ENCODE peak calls at places on chromosomes 11 and 22, in five cellular contexts. P, J, O, D and X are unnamed samples.

GRCh38 chr11:1307163-1307870 is 2.1 kb downstream of the TOLLIP start:
- DNase-seq in J (no peak), O (no peak), D (peak; percentile 47), P (no peak), X (no peak)

GRCh38 chr11:13249177-13249576 is 28.4 kb upstream of the BMAL1 start:
- DNase-seq in J (no peak), D (no peak), P (no peak), O (no peak), X (no peak)

GRCh38 chr11:105719073-105719846 is 109.4 kb downstream of the GRIA4 start:
- DNase-seq in O (peak; percentile 88), J (peak; percentile 91), D (no peak), P (no peak), X (no peak)

GRCh38 chr11:64285885-64286800 is 495 bp downstream of the GPR137 start:
- DNase-seq in O (no peak), P (peak; percentile 46), J (no peak), D (peak; percentile 70), X (no peak)

GRCh38 chr11:77208535-77208934 is 80.5 kb downstream of the MYO7A start:
- DNase-seq in D (no peak), O (no peak), J (no peak), P (no peak), X (no peak)

GRCh38 chr11:10381730-10382129 is 73.3 kb upstream of the AMPD3 start:
- DNase-seq in J (no peak), O (no peak), D (no peak), P (no peak), X (no peak)

GRCh38 chr22:20316217-20316843 is 3.5 kb downstream of the DGCR6L start:
- DNase-seq in J (no peak), P (no peak), O (no peak), D (no peak), X (no peak)

GRCh38 chr11:121418625-121419114 is 33.4 kb upstream of the SORL1 start:
- DNase-seq in D (no peak), O (no peak), J (no peak), P (no peak), X (peak; percentile 42)

GRCh38 chr11:22389526-22390282 is 51.5 kb downstream of the SLC17A6 start:
- DNase-seq in P (no peak), J (no peak), D (no peak), O (no peak), X (no peak)

GRCh38 chr11:353315-353857 is 15.9 kb upstream of the B4GALNT4 start:
- DNase-seq in O (no peak), D (peak; percentile 72), P (no peak), J (no peak), X (peak; percentile 90)

GRCh38 chr22:43389227-43389836 is 22.5 kb upstream of the MPPED1 start:
- DNase-seq in D (no peak), O (no peak), P (no peak), J (no peak), X (no peak)

GRCh38 chr11:60859616-60860250 is 4.0 kb upstream of the PTGDR2 start:
- DNase-seq in J (no peak), P (no peak), D (no peak), O (no peak), X (no peak)

GRCh38 chr11:119433369-119433749 is 10.4 kb upstream of the THY1 start:
- DNase-seq in O (no peak), D (no peak), P (no peak), J (no peak), X (no peak)

GRCh38 chr11:111932605-111932938 is 4.6 kb upstream of the DIXDC1 start:
- DNase-seq in O (no peak), J (no peak), D (no peak), P (no peak), X (no peak)

GRCh38 chr11:119729581-119730346 is 764 bp upstream of the NECTIN1 start:
- DNase-seq in D (peak; percentile 83), O (no peak), J (no peak), P (peak; percentile 47), X (peak; percentile 78)

GRCh38 chr11:48116843-48117242 is 99.8 kb upstream of the OR4B1 start:
- DNase-seq in J (no peak), P (no peak), O (no peak), D (no peak), X (no peak)

GRCh38 chr22:24554316-24555159 is at the start of gene GUCD1:
- DNase-seq in D (peak; percentile 66), J (no peak), O (no peak), P (no peak), X (peak; percentile 66)

GRCh38 chr22:46622081-46622521 is 1.9 kb downstream of the GRAMD4 start:
- DNase-seq in O (no peak), J (no peak), D (no peak), P (no peak), X (peak; percentile 94)